ENCODE peak calls at places on chromosomes 6 and 20, in ten cellular contexts. One of them, this sample, is unnamed.

GRCh38 chr6:108441141-108441540 is 119.6 kb upstream of the FOXO3 start:
- DNase-seq in G401: no peak
- DNase-seq in HT1080: no peak
- DNase-seq in NB4: no peak
- DNase-seq in tibial artery: no peak
- DNase-seq in nephron progenitor cell: no peak
- DNase-seq in activated CD4-positive, alpha-beta T cell treated with anti-CD3 and anti-CD28 coated beads, Interleukin-2, amount 50 U/mL, for 24 hours: no peak
- DNase-seq in naive thymus-derived CD8-positive, alpha-beta T cell: no peak
- DNase-seq in GM12865: no peak
- DNase-seq in left ventricle myocardium superior: no peak
- DNase-seq in this sample: no peak

GRCh38 chr6:109304284-109305015 is 77.8 kb downstream of the CD164 start:
- DNase-seq in nephron progenitor cell: no peak
- DNase-seq in GM12865: peak
- DNase-seq in G401: no peak
- DNase-seq in HT1080: peak
- DNase-seq in activated CD4-positive, alpha-beta T cell treated with anti-CD3 and anti-CD28 coated beads, Interleukin-2, amount 50 U/mL, for 24 hours: no peak
- DNase-seq in left ventricle myocardium superior: no peak
- DNase-seq in naive thymus-derived CD8-positive, alpha-beta T cell: no peak
- DNase-seq in tibial artery: no peak
- DNase-seq in NB4: peak
- DNase-seq in this sample: peak

GRCh38 chr6:14516947-14517346 is 399.4 kb downstream of the CD83 start:
- DNase-seq in left ventricle myocardium superior: no peak
- DNase-seq in naive thymus-derived CD8-positive, alpha-beta T cell: no peak
- DNase-seq in NB4: no peak
- DNase-seq in tibial artery: no peak
- DNase-seq in GM12865: no peak
- DNase-seq in nephron progenitor cell: no peak
- DNase-seq in HT1080: no peak
- DNase-seq in activated CD4-positive, alpha-beta T cell treated with anti-CD3 and anti-CD28 coated beads, Interleukin-2, amount 50 U/mL, for 24 hours: no peak
- DNase-seq in G401: no peak
- DNase-seq in this sample: no peak

GRCh38 chr6:1702580-1703051 is 92.9 kb downstream of the FOXC1 start:
- DNase-seq in G401: no peak
- DNase-seq in naive thymus-derived CD8-positive, alpha-beta T cell: no peak
- DNase-seq in GM12865: no peak
- DNase-seq in left ventricle myocardium superior: no peak
- DNase-seq in nephron progenitor cell: no peak
- DNase-seq in tibial artery: no peak
- DNase-seq in activated CD4-positive, alpha-beta T cell treated with anti-CD3 and anti-CD28 coated beads, Interleukin-2, amount 50 U/mL, for 24 hours: no peak
- DNase-seq in HT1080: no peak
- DNase-seq in NB4: no peak
- DNase-seq in this sample: no peak

GRCh38 chr6:52423971-52424381 is 3.8 kb downstream of the EFHC1 start:
- DNase-seq in activated CD4-positive, alpha-beta T cell treated with anti-CD3 and anti-CD28 coated beads, Interleukin-2, amount 50 U/mL, for 24 hours: no peak
- DNase-seq in G401: no peak
- DNase-seq in naive thymus-derived CD8-positive, alpha-beta T cell: no peak
- DNase-seq in tibial artery: no peak
- DNase-seq in HT1080: peak
- DNase-seq in nephron progenitor cell: no peak
- DNase-seq in NB4: no peak
- DNase-seq in left ventricle myocardium superior: no peak
- DNase-seq in GM12865: no peak
- DNase-seq in this sample: no peak

GRCh38 chr20:50313223-50313820 is 122.7 kb downstream of the CEBPB start:
- DNase-seq in NB4: no peak
- DNase-seq in activated CD4-positive, alpha-beta T cell treated with anti-CD3 and anti-CD28 coated beads, Interleukin-2, amount 50 U/mL, for 24 hours: no peak
- DNase-seq in naive thymus-derived CD8-positive, alpha-beta T cell: no peak
- DNase-seq in nephron progenitor cell: no peak
- DNase-seq in tibial artery: peak
- DNase-seq in G401: no peak
- DNase-seq in HT1080: peak
- DNase-seq in GM12865: no peak
- DNase-seq in left ventricle myocardium superior: no peak
- DNase-seq in this sample: no peak

GRCh38 chr20:43767686-43768474 is 41.1 kb upstream of the GTSF1L start:
- DNase-seq in G401: peak
- DNase-seq in nephron progenitor cell: no peak
- DNase-seq in GM12865: no peak
- DNase-seq in activated CD4-positive, alpha-beta T cell treated with anti-CD3 and anti-CD28 coated beads, Interleukin-2, amount 50 U/mL, for 24 hours: no peak
- DNase-seq in NB4: no peak
- DNase-seq in naive thymus-derived CD8-positive, alpha-beta T cell: no peak
- DNase-seq in tibial artery: no peak
- DNase-seq in left ventricle myocardium superior: no peak
- DNase-seq in HT1080: peak
- DNase-seq in this sample: no peak

GRCh38 chr6:11039040-11039439 is 5.1 kb downstream of the ELOVL2 start:
- DNase-seq in HT1080: no peak
- DNase-seq in nephron progenitor cell: no peak
- DNase-seq in tibial artery: no peak
- DNase-seq in NB4: no peak
- DNase-seq in activated CD4-positive, alpha-beta T cell treated with anti-CD3 and anti-CD28 coated beads, Interleukin-2, amount 50 U/mL, for 24 hours: no peak
- DNase-seq in left ventricle myocardium superior: no peak
- DNase-seq in GM12865: no peak
- DNase-seq in G401: no peak
- DNase-seq in naive thymus-derived CD8-positive, alpha-beta T cell: no peak
- DNase-seq in this sample: no peak

GRCh38 chr20:15739056-15739455 is 834.2 kb downstream of the KIF16B start:
- DNase-seq in NB4: no peak
- DNase-seq in nephron progenitor cell: no peak
- DNase-seq in HT1080: no peak
- DNase-seq in left ventricle myocardium superior: no peak
- DNase-seq in tibial artery: no peak
- DNase-seq in G401: no peak
- DNase-seq in naive thymus-derived CD8-positive, alpha-beta T cell: no peak
- DNase-seq in activated CD4-positive, alpha-beta T cell treated with anti-CD3 and anti-CD28 coated beads, Interleukin-2, amount 50 U/mL, for 24 hours: no peak
- DNase-seq in GM12865: no peak
- DNase-seq in this sample: no peak

GRCh38 chr6:94323853-94324252 is 904.5 kb upstream of the EPHA7 start:
- DNase-seq in GM12865: peak
- DNase-seq in tibial artery: no peak
- DNase-seq in G401: no peak
- DNase-seq in NB4: peak
- DNase-seq in HT1080: peak
- DNase-seq in nephron progenitor cell: no peak
- DNase-seq in activated CD4-positive, alpha-beta T cell treated with anti-CD3 and anti-CD28 coated beads, Interleukin-2, amount 50 U/mL, for 24 hours: no peak
- DNase-seq in naive thymus-derived CD8-positive, alpha-beta T cell: no peak
- DNase-seq in left ventricle myocardium superior: no peak
- DNase-seq in this sample: no peak

GRCh38 chr6:33000053-33000452 is 9.3 kb downstream of the HLA-DOA start:
- DNase-seq in G401: peak
- DNase-seq in activated CD4-positive, alpha-beta T cell treated with anti-CD3 and anti-CD28 coated beads, Interleukin-2, amount 50 U/mL, for 24 hours: no peak
- DNase-seq in tibial artery: no peak
- DNase-seq in NB4: peak
- DNase-seq in HT1080: no peak
- DNase-seq in GM12865: peak
- DNase-seq in naive thymus-derived CD8-positive, alpha-beta T cell: no peak
- DNase-seq in left ventricle myocardium superior: no peak
- DNase-seq in nephron progenitor cell: no peak
- DNase-seq in this sample: peak

GRCh38 chr6:62371395-62371794 is 85.4 kb upstream of the KHDRBS2 start:
- DNase-seq in GM12865: no peak
- DNase-seq in G401: no peak
- DNase-seq in activated CD4-positive, alpha-beta T cell treated with anti-CD3 and anti-CD28 coated beads, Interleukin-2, amount 50 U/mL, for 24 hours: no peak
- DNase-seq in tibial artery: no peak
- DNase-seq in HT1080: no peak
- DNase-seq in left ventricle myocardium superior: no peak
- DNase-seq in nephron progenitor cell: no peak
- DNase-seq in NB4: no peak
- DNase-seq in naive thymus-derived CD8-positive, alpha-beta T cell: no peak
- DNase-seq in this sample: no peak

GRCh38 chr20:11221046-11221445 is 547.2 kb upstream of the JAG1 start:
- DNase-seq in nephron progenitor cell: no peak
- DNase-seq in GM12865: no peak
- DNase-seq in NB4: no peak
- DNase-seq in naive thymus-derived CD8-positive, alpha-beta T cell: no peak
- DNase-seq in activated CD4-positive, alpha-beta T cell treated with anti-CD3 and anti-CD28 coated beads, Interleukin-2, amount 50 U/mL, for 24 hours: no peak
- DNase-seq in tibial artery: no peak
- DNase-seq in G401: no peak
- DNase-seq in HT1080: no peak
- DNase-seq in left ventricle myocardium superior: no peak
- DNase-seq in this sample: no peak

GRCh38 chr6:13615802-13616140 is 636 bp downstream of the NOL7 start:
- DNase-seq in G401: peak
- DNase-seq in GM12865: peak
- DNase-seq in nephron progenitor cell: peak
- DNase-seq in naive thymus-derived CD8-positive, alpha-beta T cell: peak
- DNase-seq in HT1080: peak
- DNase-seq in left ventricle myocardium superior: peak
- DNase-seq in NB4: peak
- DNase-seq in tibial artery: peak
- DNase-seq in activated CD4-positive, alpha-beta T cell treated with anti-CD3 and anti-CD28 coated beads, Interleukin-2, amount 50 U/mL, for 24 hours: no peak
- DNase-seq in this sample: no peak

GRCh38 chr6:100620085-100620484 is 155.4 kb upstream of the SIM1 start:
- DNase-seq in HT1080: peak
- DNase-seq in naive thymus-derived CD8-positive, alpha-beta T cell: no peak
- DNase-seq in left ventricle myocardium superior: no peak
- DNase-seq in activated CD4-positive, alpha-beta T cell treated with anti-CD3 and anti-CD28 coated beads, Interleukin-2, amount 50 U/mL, for 24 hours: no peak
- DNase-seq in G401: no peak
- DNase-seq in nephron progenitor cell: no peak
- DNase-seq in NB4: no peak
- DNase-seq in GM12865: no peak
- DNase-seq in tibial artery: no peak
- DNase-seq in this sample: no peak

GRCh38 chr6:28212510-28213212 is 12.4 kb upstream of the ZSCAN9 start:
- DNase-seq in left ventricle myocardium superior: no peak
- DNase-seq in naive thymus-derived CD8-positive, alpha-beta T cell: no peak
- DNase-seq in NB4: peak
- DNase-seq in tibial artery: no peak
- DNase-seq in G401: peak
- DNase-seq in GM12865: peak
- DNase-seq in nephron progenitor cell: peak
- DNase-seq in activated CD4-positive, alpha-beta T cell treated with anti-CD3 and anti-CD28 coated beads, Interleukin-2, amount 50 U/mL, for 24 hours: no peak
- DNase-seq in HT1080: peak
- DNase-seq in this sample: peak

GRCh38 chr6:2791124-2792050 is 26.2 kb downstream of the WRNIP1 start:
- DNase-seq in naive thymus-derived CD8-positive, alpha-beta T cell: peak
- DNase-seq in GM12865: peak
- DNase-seq in left ventricle myocardium superior: peak
- DNase-seq in G401: peak
- DNase-seq in NB4: peak
- DNase-seq in activated CD4-positive, alpha-beta T cell treated with anti-CD3 and anti-CD28 coated beads, Interleukin-2, amount 50 U/mL, for 24 hours: no peak
- DNase-seq in nephron progenitor cell: peak
- DNase-seq in tibial artery: peak
- DNase-seq in HT1080: peak
- DNase-seq in this sample: peak

GRCh38 chr6:29553268-29554057 is 6.1 kb downstream of the UBD start:
- DNase-seq in left ventricle myocardium superior: peak
- DNase-seq in NB4: peak
- DNase-seq in HT1080: no peak
- DNase-seq in GM12865: peak
- DNase-seq in naive thymus-derived CD8-positive, alpha-beta T cell: no peak
- DNase-seq in nephron progenitor cell: peak
- DNase-seq in tibial artery: no peak
- DNase-seq in activated CD4-positive, alpha-beta T cell treated with anti-CD3 and anti-CD28 coated beads, Interleukin-2, amount 50 U/mL, for 24 hours: no peak
- DNase-seq in G401: peak
- DNase-seq in this sample: no peak

GRCh38 chr6:7282097-7282906 is 30.7 kb downstream of the SSR1 start:
- DNase-seq in activated CD4-positive, alpha-beta T cell treated with anti-CD3 and anti-CD28 coated beads, Interleukin-2, amount 50 U/mL, for 24 hours: no peak
- DNase-seq in NB4: no peak
- DNase-seq in nephron progenitor cell: no peak
- DNase-seq in left ventricle myocardium superior: no peak
- DNase-seq in G401: no peak
- DNase-seq in naive thymus-derived CD8-positive, alpha-beta T cell: no peak
- DNase-seq in HT1080: no peak
- DNase-seq in tibial artery: no peak
- DNase-seq in GM12865: peak
- DNase-seq in this sample: no peak

GRCh38 chr6:154276810-154277577 is 79.6 kb downstream of the IPCEF1 start:
- DNase-seq in nephron progenitor cell: no peak
- DNase-seq in activated CD4-positive, alpha-beta T cell treated with anti-CD3 and anti-CD28 coated beads, Interleukin-2, amount 50 U/mL, for 24 hours: no peak
- DNase-seq in G401: peak
- DNase-seq in HT1080: peak
- DNase-seq in left ventricle myocardium superior: no peak
- DNase-seq in naive thymus-derived CD8-positive, alpha-beta T cell: no peak
- DNase-seq in GM12865: peak
- DNase-seq in tibial artery: no peak
- DNase-seq in NB4: peak
- DNase-seq in this sample: peak

GRCh38 chr6:164124473-164124872 is 710.0 kb downstream of the QKI start:
- DNase-seq in activated CD4-positive, alpha-beta T cell treated with anti-CD3 and anti-CD28 coated beads, Interleukin-2, amount 50 U/mL, for 24 hours: no peak
- DNase-seq in NB4: no peak
- DNase-seq in GM12865: no peak
- DNase-seq in HT1080: no peak
- DNase-seq in G401: no peak
- DNase-seq in tibial artery: no peak
- DNase-seq in nephron progenitor cell: no peak
- DNase-seq in left ventricle myocardium superior: no peak
- DNase-seq in naive thymus-derived CD8-positive, alpha-beta T cell: no peak
- DNase-seq in this sample: no peak

GRCh38 chr6:39379026-39379425 is 56.5 kb upstream of the KCNK16 start:
- DNase-seq in HT1080: no peak
- DNase-seq in nephron progenitor cell: no peak
- DNase-seq in GM12865: no peak
- DNase-seq in naive thymus-derived CD8-positive, alpha-beta T cell: no peak
- DNase-seq in NB4: no peak
- DNase-seq in G401: no peak
- DNase-seq in tibial artery: no peak
- DNase-seq in activated CD4-positive, alpha-beta T cell treated with anti-CD3 and anti-CD28 coated beads, Interleukin-2, amount 50 U/mL, for 24 hours: no peak
- DNase-seq in left ventricle myocardium superior: no peak
- DNase-seq in this sample: no peak

GRCh38 chr6:34130870-34131269 is 15.0 kb downstream of the GRM4 start:
- DNase-seq in NB4: no peak
- DNase-seq in HT1080: no peak
- DNase-seq in left ventricle myocardium superior: no peak
- DNase-seq in G401: no peak
- DNase-seq in GM12865: no peak
- DNase-seq in activated CD4-positive, alpha-beta T cell treated with anti-CD3 and anti-CD28 coated beads, Interleukin-2, amount 50 U/mL, for 24 hours: no peak
- DNase-seq in nephron progenitor cell: no peak
- DNase-seq in naive thymus-derived CD8-positive, alpha-beta T cell: no peak
- DNase-seq in tibial artery: no peak
- DNase-seq in this sample: no peak

GRCh38 chr20:25705830-25706351 is 9.2 kb upstream of the ZNF337 start:
- DNase-seq in naive thymus-derived CD8-positive, alpha-beta T cell: no peak
- DNase-seq in tibial artery: no peak
- DNase-seq in nephron progenitor cell: no peak
- DNase-seq in GM12865: no peak
- DNase-seq in HT1080: no peak
- DNase-seq in left ventricle myocardium superior: no peak
- DNase-seq in G401: no peak
- DNase-seq in activated CD4-positive, alpha-beta T cell treated with anti-CD3 and anti-CD28 coated beads, Interleukin-2, amount 50 U/mL, for 24 hours: no peak
- DNase-seq in NB4: no peak
- DNase-seq in this sample: no peak

GRCh38 chr20:23448167-23448566 is 4.5 kb downstream of the CST11 start:
- DNase-seq in tibial artery: no peak
- DNase-seq in activated CD4-positive, alpha-beta T cell treated with anti-CD3 and anti-CD28 coated beads, Interleukin-2, amount 50 U/mL, for 24 hours: no peak
- DNase-seq in GM12865: no peak
- DNase-seq in HT1080: no peak
- DNase-seq in G401: no peak
- DNase-seq in NB4: no peak
- DNase-seq in naive thymus-derived CD8-positive, alpha-beta T cell: no peak
- DNase-seq in left ventricle myocardium superior: no peak
- DNase-seq in nephron progenitor cell: no peak
- DNase-seq in this sample: no peak

GRCh38 chr20:41537865-41538264 is 80.3 kb downstream of the CHD6 start:
- DNase-seq in GM12865: no peak
- DNase-seq in left ventricle myocardium superior: no peak
- DNase-seq in nephron progenitor cell: no peak
- DNase-seq in HT1080: no peak
- DNase-seq in naive thymus-derived CD8-positive, alpha-beta T cell: no peak
- DNase-seq in G401: no peak
- DNase-seq in tibial artery: no peak
- DNase-seq in NB4: no peak
- DNase-seq in activated CD4-positive, alpha-beta T cell treated with anti-CD3 and anti-CD28 coated beads, Interleukin-2, amount 50 U/mL, for 24 hours: no peak
- DNase-seq in this sample: no peak

GRCh38 chr6:106782524-106783265 is 153.3 kb downstream of the QRSL1 start:
- DNase-seq in HT1080: no peak
- DNase-seq in naive thymus-derived CD8-positive, alpha-beta T cell: no peak
- DNase-seq in NB4: no peak
- DNase-seq in left ventricle myocardium superior: no peak
- DNase-seq in tibial artery: no peak
- DNase-seq in nephron progenitor cell: no peak
- DNase-seq in activated CD4-positive, alpha-beta T cell treated with anti-CD3 and anti-CD28 coated beads, Interleukin-2, amount 50 U/mL, for 24 hours: no peak
- DNase-seq in GM12865: no peak
- DNase-seq in G401: no peak
- DNase-seq in this sample: no peak

GRCh38 chr20:48630342-48631075 is 197.3 kb downstream of the PREX1 start:
- DNase-seq in left ventricle myocardium superior: no peak
- DNase-seq in tibial artery: no peak
- DNase-seq in NB4: no peak
- DNase-seq in G401: no peak
- DNase-seq in naive thymus-derived CD8-positive, alpha-beta T cell: no peak
- DNase-seq in HT1080: no peak
- DNase-seq in nephron progenitor cell: no peak
- DNase-seq in GM12865: no peak
- DNase-seq in activated CD4-positive, alpha-beta T cell treated with anti-CD3 and anti-CD28 coated beads, Interleukin-2, amount 50 U/mL, for 24 hours: no peak
- DNase-seq in this sample: no peak